ENCODE peak calls at places on chromosome 22, in ten cellular contexts. A, N, E, P, V, X, D, K, G and L are unnamed samples.

GRCh38 chr22:31488988-31489617 is 539 bp downstream of the EIF4ENIF1 start:
- DNase-seq in A (peak), N (peak), E (peak), P (peak), V (no peak), X (no peak), D (peak), K (peak), G (peak), L (no peak)

GRCh38 chr22:32079110-32080089 is 36.3 kb downstream of the SLC5A1 start:
- DNase-seq in A (peak), N (no peak), E (no peak), P (peak), V (no peak), X (no peak), D (no peak), K (peak), G (peak), L (peak)

GRCh38 chr22:35540600-35541253 is at the start of gene RASD2:
- DNase-seq in A (peak), N (peak), E (no peak), P (peak), V (no peak), X (no peak), D (peak), K (peak), G (peak), L (no peak)

GRCh38 chr22:37416806-37417205 is 10.5 kb downstream of the ELFN2 start:
- DNase-seq in A (no peak), N (no peak), E (peak), P (peak), V (no peak), X (no peak), D (no peak), K (no peak), G (peak), L (no peak)

GRCh38 chr22:27252282-27253049 is 549.1 kb downstream of the MN1 start:
- DNase-seq in A (no peak), N (peak), E (no peak), P (no peak), V (peak), X (no peak), D (no peak), K (peak), G (no peak), L (peak)

GRCh38 chr22:19974233-19974861 is 32.7 kb upstream of the TXNRD2 start:
- DNase-seq in A (peak), N (no peak), E (peak), P (peak), V (no peak), X (no peak), D (peak), K (peak), G (peak), L (no peak)

GRCh38 chr22:28077166-28077565 is 158.1 kb upstream of the PITPNB start:
- DNase-seq in A (no peak), N (no peak), E (no peak), P (no peak), V (no peak), X (no peak), D (no peak), K (no peak), G (no peak), L (no peak)

GRCh38 chr22:38733329-38734202 is 22.2 kb downstream of the SUN2 start:
- DNase-seq in A (no peak), N (peak), E (peak), P (peak), V (no peak), X (no peak), D (peak), K (peak), G (peak), L (no peak)

GRCh38 chr22:50399751-50400331 is 56.7 kb downstream of the PPP6R2 start:
- DNase-seq in A (peak), N (peak), E (peak), P (peak), V (no peak), X (no peak), D (peak), K (peak), G (peak), L (no peak)

GRCh38 chr22:26848244-26848920 is 191.0 kb downstream of the MIAT start:
- DNase-seq in A (peak), N (peak), E (no peak), P (no peak), V (no peak), X (no peak), D (no peak), K (no peak), G (no peak), L (no peak)

GRCh38 chr22:38284042-38284402 is 11.2 kb upstream of the TMEM184B start:
- DNase-seq in A (peak), N (no peak), E (no peak), P (no peak), V (no peak), X (no peak), D (no peak), K (peak), G (peak), L (no peak)

GRCh38 chr22:42228480-42228879 is 42.0 kb downstream of the TCF20 start:
- DNase-seq in A (no peak), N (no peak), E (no peak), P (no peak), V (no peak), X (no peak), D (no peak), K (no peak), G (no peak), L (no peak)
- H3K27ac ChIP-seq in A (no peak), N (no peak), E (no peak), P (peak), V (no peak), X (no peak), D (no peak), K (no peak), G (no peak), L (no peak)

DNA sequence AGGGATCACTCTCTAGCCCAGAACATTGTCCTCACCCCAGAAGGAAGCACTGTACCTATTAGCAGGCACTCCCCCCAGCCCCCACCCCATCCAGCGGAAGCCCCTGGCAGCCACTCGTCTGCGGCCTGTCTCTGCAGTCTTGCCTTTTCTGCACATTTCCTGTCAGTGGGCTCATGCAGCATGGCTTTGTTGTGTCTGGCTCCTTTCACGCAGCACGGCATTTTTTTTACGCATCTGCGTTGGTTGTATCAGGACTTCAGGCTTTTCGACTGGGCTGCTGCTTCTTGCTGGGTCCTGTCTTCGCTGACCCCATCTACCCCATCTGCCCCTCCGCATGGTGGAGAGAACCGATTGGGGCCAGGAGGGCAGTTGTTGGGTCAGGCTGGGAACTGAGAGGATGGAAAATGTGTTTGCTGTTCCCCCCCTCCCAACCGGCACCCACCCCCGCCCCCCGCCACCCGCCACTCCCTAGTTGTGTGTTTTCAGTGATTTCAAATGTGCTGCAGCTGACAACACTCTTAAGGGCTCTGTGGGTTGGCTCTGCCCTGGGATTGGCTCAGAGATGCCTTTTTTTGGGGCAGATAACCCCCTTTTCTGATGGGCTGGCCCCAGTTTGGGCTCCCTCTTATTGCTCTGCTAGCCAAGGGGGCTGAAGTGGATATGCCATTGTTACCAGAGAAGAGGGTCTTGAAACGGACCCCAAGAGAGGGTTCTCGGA is 110.0 kb downstream of the KIAA1671 start:
- DNase-seq in A (no peak), N (peak), E (peak), P (no peak), V (no peak), X (no peak), D (no peak), K (no peak), G (no peak), L (no peak)
- H3K27ac ChIP-seq in A (no peak), N (no peak), E (peak), P (peak), V (no peak), X (no peak), D (no peak), K (no peak), G (no peak), L (peak)

GRCh38 chr22:45597460-45598192 is 74.0 kb upstream of the ATXN10 start:
- DNase-seq in A (no peak), N (peak), E (peak), P (peak), V (no peak), X (no peak), D (no peak), K (peak), G (peak), L (no peak)
- H3K27ac ChIP-seq in A (no peak), N (no peak), E (no peak), P (no peak), V (no peak), X (no peak), D (no peak), K (peak), G (no peak), L (no peak)

GRCh38 chr22:41181349-41182241 is 23.5 kb upstream of the L3MBTL2 start:
- DNase-seq in A (peak), N (peak), E (no peak), P (no peak), V (peak), X (no peak), D (no peak), K (no peak), G (no peak), L (peak)
- H3K27ac ChIP-seq in A (no peak), N (peak), E (no peak), P (peak), V (no peak), X (no peak), D (no peak), K (no peak), G (no peak), L (peak)

DNA sequence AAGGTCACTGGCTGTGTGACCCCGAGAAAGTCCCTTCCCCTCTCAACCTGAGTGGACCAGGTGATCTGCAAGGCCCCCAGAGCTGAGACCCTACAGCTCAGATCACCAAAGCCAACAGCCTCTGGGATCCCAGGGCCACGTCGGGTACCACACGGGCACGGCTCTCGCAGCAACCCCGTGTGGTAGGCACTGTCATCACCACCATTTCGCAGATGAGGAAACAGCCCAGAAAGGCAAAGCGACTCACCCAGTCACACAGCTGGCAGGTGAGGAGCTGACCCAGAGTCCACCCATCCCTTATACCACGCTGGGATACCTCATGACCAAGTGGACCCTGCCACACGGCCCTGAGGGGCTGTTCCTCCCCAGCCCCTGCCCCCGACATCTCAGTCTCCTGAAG is 2.8 kb downstream of the ATP5MGL start:
- DNase-seq in A (no peak), N (peak), E (no peak), P (no peak), V (no peak), X (no peak), D (no peak), K (no peak), G (no peak), L (no peak)
- H3K27ac ChIP-seq in A (no peak), N (peak), E (no peak), P (no peak), V (peak), X (no peak), D (no peak), K (no peak), G (no peak), L (peak)

GRCh38 chr22:17434856-17435255 is 65.6 kb downstream of the CECR2 start:
- DNase-seq in A (no peak), N (no peak), E (no peak), P (no peak), V (no peak), X (no peak), D (no peak), K (no peak), G (no peak), L (no peak)
- H3K27ac ChIP-seq in A (no peak), N (peak), E (no peak), P (peak), V (no peak), X (no peak), D (no peak), K (no peak), G (no peak), L (no peak)

GRCh38 chr22:33538277-33538885 is 381.9 kb downstream of the LARGE1 start:
- DNase-seq in A (no peak), N (no peak), E (no peak), P (no peak), V (no peak), X (no peak), D (no peak), K (no peak), G (no peak), L (no peak)

GRCh38 chr22:33539902-33540751 is 380.1 kb downstream of the LARGE1 start:
- DNase-seq in A (no peak), N (peak), E (no peak), P (no peak), V (no peak), X (no peak), D (no peak), K (peak), G (peak), L (no peak)

GRCh38 chr22:33537059-33537458 is 383.2 kb downstream of the LARGE1 start:
- DNase-seq in A (no peak), N (no peak), E (no peak), P (no peak), V (no peak), X (no peak), D (no peak), K (no peak), G (no peak), L (no peak)

GRCh38 chr22:33542153-33542552 is 378.1 kb downstream of the LARGE1 start:
- DNase-seq in A (no peak), N (no peak), E (no peak), P (no peak), V (no peak), X (no peak), D (no peak), K (no peak), G (no peak), L (no peak)

DNA sequence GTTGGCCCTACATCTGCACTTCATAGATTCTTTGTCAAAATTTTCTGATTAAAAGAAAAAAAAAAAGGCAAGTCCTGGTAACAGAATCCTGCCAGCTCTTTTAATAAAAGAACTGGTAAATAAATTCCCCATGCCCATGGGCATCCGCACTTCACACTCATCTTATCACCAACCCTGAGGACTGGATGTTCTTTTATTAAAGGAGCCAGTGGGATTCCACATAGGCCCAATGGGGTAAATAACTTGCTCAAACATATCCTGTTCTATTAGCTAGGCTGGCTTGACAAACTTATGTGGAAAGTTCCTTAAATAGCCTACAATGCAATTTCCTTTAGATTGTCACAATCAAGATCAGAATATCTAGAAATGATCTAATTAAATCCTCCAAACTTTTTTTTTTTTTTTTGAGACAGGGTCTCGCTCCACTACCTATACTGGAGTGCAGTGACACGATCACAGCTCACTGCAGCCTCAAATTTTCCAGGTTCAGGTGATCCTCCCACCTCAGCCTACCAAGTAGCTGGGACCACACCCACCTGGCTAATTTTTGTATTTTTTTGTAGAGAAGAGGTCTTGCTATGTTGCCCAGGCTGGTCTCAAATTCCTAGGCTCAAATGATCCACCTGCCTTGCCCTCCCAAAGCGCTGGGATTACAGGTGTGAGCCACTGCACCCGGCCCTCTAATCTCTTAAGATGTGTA is 380.9 kb downstream of the LARGE1 start:
- DNase-seq in A (no peak), N (no peak), E (no peak), P (no peak), V (no peak), X (no peak), D (no peak), K (no peak), G (no peak), L (no peak)
- H3K27ac ChIP-seq in A (no peak), N (no peak), E (no peak), P (no peak), V (peak), X (no peak), D (no peak), K (peak), G (no peak), L (no peak)

GRCh38 chr22:40818192-40818746 is 877 bp downstream of the SLC25A17 start:
- DNase-seq in A (peak), N (no peak), E (no peak), P (no peak), V (no peak), X (no peak), D (no peak), K (no peak), G (no peak), L (no peak)
- H3K27ac ChIP-seq in A (no peak), N (no peak), E (no peak), P (no peak), V (no peak), X (peak), D (peak), K (peak), G (no peak), L (no peak)

GRCh38 chr22:45451988-45452387 is 38.5 kb downstream of the RIBC2 start:
- DNase-seq in A (no peak), N (peak), E (no peak), P (no peak), V (no peak), X (no peak), D (no peak), K (no peak), G (no peak), L (no peak)
- H3K27ac ChIP-seq in A (no peak), N (no peak), E (peak), P (no peak), V (peak), X (no peak), D (no peak), K (peak), G (no peak), L (no peak)